ENCODE peak calls at places on chromosomes 5 and 9, in four cellular contexts. One of them, this sample, is unnamed.

GRCh38 chr5:76145945-76146344 is 62.8 kb downstream of the SV2C start:
- DNase-seq in A549: peak; percentile 10
- DNase-seq in SK-N-SH: no peak
- DNase-seq in GM12878: no peak
- DNase-seq in this sample: peak; percentile 1

GRCh38 chr9:112248722-112249121 is 73.6 kb upstream of the SUSD1 start:
- DNase-seq in A549: peak; percentile 6
- DNase-seq in SK-N-SH: no peak
- DNase-seq in GM12878: no peak
- DNase-seq in this sample: peak; percentile 51

GRCh38 chr9:98971168-98971914 is 27.6 kb downstream of the COL15A1 start:
- DNase-seq in A549: no peak
- DNase-seq in SK-N-SH: no peak
- DNase-seq in GM12878: no peak
- DNase-seq in this sample: peak; percentile 91

GRCh38 chr5:134127376-134127861 is 12.9 kb downstream of the TCF7 start:
- DNase-seq in A549: no peak
- DNase-seq in SK-N-SH: no peak
- DNase-seq in GM12878: peak; percentile 79
- DNase-seq in this sample: peak; percentile 58

GRCh38 chr5:157343842-157344790 is 78.2 kb downstream of the CYFIP2 start:
- DNase-seq in A549: no peak
- DNase-seq in SK-N-SH: no peak
- DNase-seq in GM12878: no peak
- DNase-seq in this sample: no peak

GRCh38 chr5:113675166-113675565 is 161.7 kb downstream of the YTHDC2 start:
- DNase-seq in A549: no peak
- DNase-seq in SK-N-SH: no peak
- DNase-seq in GM12878: no peak
- DNase-seq in this sample: no peak

GRCh38 chr9:19432473-19432872 is 23.7 kb downstream of the ACER2 start:
- DNase-seq in A549: no peak
- DNase-seq in SK-N-SH: no peak
- DNase-seq in GM12878: no peak
- DNase-seq in this sample: no peak

GRCh38 chr9:15220658-15221310 is 86.2 kb downstream of the TTC39B start:
- DNase-seq in A549: no peak
- DNase-seq in SK-N-SH: no peak
- DNase-seq in GM12878: no peak
- DNase-seq in this sample: peak; percentile 46

GRCh38 chr9:18238752-18239151 is 235.2 kb upstream of the ADAMTSL1 start:
- DNase-seq in A549: no peak
- DNase-seq in SK-N-SH: no peak
- DNase-seq in GM12878: no peak
- DNase-seq in this sample: peak; percentile 56

GRCh38 chr5:159734366-159734765 is 181.9 kb upstream of the ADRA1B start:
- DNase-seq in A549: no peak
- DNase-seq in SK-N-SH: no peak
- DNase-seq in GM12878: no peak
- DNase-seq in this sample: no peak

GRCh38 chr5:71834575-71834974 is 115.5 kb downstream of the CARTPT start:
- DNase-seq in A549: no peak
- DNase-seq in SK-N-SH: no peak
- DNase-seq in GM12878: no peak
- DNase-seq in this sample: no peak

GRCh38 chr9:137270929-137271695 is 6.4 kb upstream of the TOR4A start:
- DNase-seq in A549: no peak
- DNase-seq in SK-N-SH: no peak
- DNase-seq in GM12878: no peak
- DNase-seq in this sample: no peak

GRCh38 chr9:91421987-91422765 is 1.5 kb downstream of the NFIL3 start:
- DNase-seq in A549: peak; percentile 12
- DNase-seq in SK-N-SH: peak; percentile 29
- DNase-seq in GM12878: no peak
- DNase-seq in this sample: peak; percentile 41

GRCh38 chr5:9058666-9059065 is 487.2 kb downstream of the SEMA5A start:
- DNase-seq in A549: no peak
- DNase-seq in SK-N-SH: no peak
- DNase-seq in GM12878: no peak
- DNase-seq in this sample: peak; percentile 44
- TF ChIP-seq SMC3 in A549: no peak
- TF ChIP-seq SMC3 in SK-N-SH: no peak
- TF ChIP-seq SMC3 in GM12878: no peak
- TF ChIP-seq SMC3 in this sample: no peak

GRCh38 chr5:138659121-138659520 is 83.9 kb upstream of the HSPA9 start:
- DNase-seq in A549: no peak
- DNase-seq in SK-N-SH: no peak
- DNase-seq in GM12878: no peak
- DNase-seq in this sample: no peak
- TF ChIP-seq SMC3 in A549: no peak
- TF ChIP-seq SMC3 in SK-N-SH: no peak
- TF ChIP-seq SMC3 in GM12878: no peak
- TF ChIP-seq SMC3 in this sample: no peak

GRCh38 chr5:176578391-176578808 is 29.3 kb downstream of the CDHR2 start:
- DNase-seq in A549: peak; percentile 93
- DNase-seq in SK-N-SH: peak; percentile 77
- DNase-seq in GM12878: no peak
- DNase-seq in this sample: peak; percentile 38
- TF ChIP-seq SMC3 in A549: peak; percentile 74
- TF ChIP-seq SMC3 in SK-N-SH: no peak
- TF ChIP-seq SMC3 in GM12878: peak; percentile 32
- TF ChIP-seq SMC3 in this sample: peak; percentile 36

GRCh38 chr9:87515086-87515485 is 17.4 kb downstream of the DAPK1 start:
- DNase-seq in A549: no peak
- DNase-seq in SK-N-SH: no peak
- DNase-seq in GM12878: no peak
- DNase-seq in this sample: no peak
- TF ChIP-seq SMC3 in A549: no peak
- TF ChIP-seq SMC3 in SK-N-SH: no peak
- TF ChIP-seq SMC3 in GM12878: no peak
- TF ChIP-seq SMC3 in this sample: no peak

GRCh38 chr9:4235951-4236804 is 63.7 kb downstream of the GLIS3 start:
- DNase-seq in A549: peak; percentile 74
- DNase-seq in SK-N-SH: no peak
- DNase-seq in GM12878: no peak
- DNase-seq in this sample: peak; percentile 62
- TF ChIP-seq SMC3 in A549: no peak
- TF ChIP-seq SMC3 in SK-N-SH: no peak
- TF ChIP-seq SMC3 in GM12878: no peak
- TF ChIP-seq SMC3 in this sample: no peak

GRCh38 chr9:73114958-73115357 is 36.7 kb upstream of the ANXA1 start:
- DNase-seq in A549: no peak
- DNase-seq in SK-N-SH: no peak
- DNase-seq in GM12878: no peak
- DNase-seq in this sample: no peak

GRCh38 chr9:73116880-73117279 is 34.8 kb upstream of the ANXA1 start:
- DNase-seq in A549: no peak
- DNase-seq in SK-N-SH: no peak
- DNase-seq in GM12878: no peak
- DNase-seq in this sample: no peak

GRCh38 chr9:73118297-73118696 is 33.4 kb upstream of the ANXA1 start:
- DNase-seq in A549: no peak
- DNase-seq in SK-N-SH: no peak
- DNase-seq in GM12878: no peak
- DNase-seq in this sample: no peak

GRCh38 chr9:73114058-73114457 is 37.6 kb upstream of the ANXA1 start:
- DNase-seq in A549: no peak
- DNase-seq in SK-N-SH: no peak
- DNase-seq in GM12878: no peak
- DNase-seq in this sample: no peak

DNA sequence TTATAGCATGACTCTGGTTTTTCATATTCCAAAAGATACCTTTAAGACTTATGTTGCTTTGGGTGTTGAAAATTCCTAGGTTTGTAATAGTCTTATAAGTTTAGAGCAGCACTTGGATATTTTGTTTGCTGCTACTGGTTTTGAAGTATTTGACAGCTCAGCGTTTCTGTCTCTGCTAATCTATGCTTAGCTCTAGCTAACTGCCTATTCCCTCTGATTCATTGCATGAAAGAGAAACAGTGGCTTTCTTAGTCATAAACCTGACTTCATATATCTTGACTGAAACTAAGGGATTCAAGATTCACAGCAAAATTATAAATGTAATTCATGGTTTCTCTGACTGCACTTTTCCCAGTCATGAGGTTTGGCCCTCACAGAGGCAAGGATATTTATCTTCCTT is 35.6 kb upstream of the ANXA1 start:
- DNase-seq in A549: no peak
- DNase-seq in SK-N-SH: no peak
- DNase-seq in GM12878: no peak
- DNase-seq in this sample: peak; percentile 80
- TF ChIP-seq SMC3 in A549: no peak
- TF ChIP-seq SMC3 in SK-N-SH: no peak
- TF ChIP-seq SMC3 in GM12878: no peak
- TF ChIP-seq SMC3 in this sample: no peak

DNA sequence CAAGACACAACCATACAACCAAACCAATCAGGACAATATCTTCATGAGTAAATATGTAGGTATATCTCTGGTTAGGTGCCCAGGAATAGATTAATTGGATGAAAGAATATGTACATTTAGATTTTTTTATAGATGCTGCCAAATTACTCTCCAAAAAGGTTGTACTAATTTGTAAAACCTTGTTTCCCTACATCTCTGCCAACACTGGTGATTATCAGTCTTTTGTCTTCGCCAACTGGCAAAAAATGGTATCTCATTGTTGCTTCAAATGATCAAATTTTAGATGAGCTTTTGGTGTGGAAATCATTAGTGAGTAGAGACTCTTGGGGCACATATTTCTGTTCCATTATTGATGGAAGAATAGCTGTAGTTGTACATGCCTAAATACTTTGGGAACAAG is 90.7 kb upstream of the ELL2 start:
- DNase-seq in A549: no peak
- DNase-seq in SK-N-SH: no peak
- DNase-seq in GM12878: no peak
- DNase-seq in this sample: no peak
- TF ChIP-seq SMC3 in A549: no peak
- TF ChIP-seq SMC3 in SK-N-SH: no peak
- TF ChIP-seq SMC3 in GM12878: no peak
- TF ChIP-seq SMC3 in this sample: no peak